ENCODE peak calls at places on chromosomes 3 and 15, in six cellular contexts. Y is effector memory CD4-positive, alpha-beta T cell; U is mucosa of descending colon; T is CD4-positive, alpha-beta memory T cell; X is aorta; J is CD8-positive, alpha-beta T cell. E is an unnamed sample. For H3K4me1 and H3K36me3, the result is how much of the 10 kb centered on the place peaks cover.

GRCh38 chr3:115072265-115073008 is 74.7 kb downstream of the ZBTB20 start:
- DNase-seq in Y (no peak), X (no peak), T (no peak), J (no peak), U (no peak), E (no peak)

GRCh38 chr3:53416530-53416929 is 69.2 kb upstream of the DCP1A start:
- DNase-seq in T (no peak), X (no peak), U (no peak), Y (no peak), J (no peak), E (no peak)

GRCh38 chr15:55823191-55823670 is 80.3 kb upstream of the PRTG start:
- DNase-seq in X (no peak), J (no peak), T (no peak), Y (no peak), U (no peak), E (no peak)

GRCh38 chr3:132382688-132383194 is 34.6 kb upstream of the DNAJC13 start:
- DNase-seq in X (no peak), T (no peak), J (no peak), U (no peak), Y (no peak), E (no peak)

GRCh38 chr15:46461416-46461815 is 826.6 kb downstream of the SQOR start:
- DNase-seq in J (no peak), U (no peak), Y (no peak), X (no peak), T (no peak), E (no peak)

GRCh38 chr3:174540536-174540935 is 318.6 kb upstream of the NAALADL2 start:
- DNase-seq in X (no peak), J (no peak), Y (no peak), U (no peak), T (no peak), E (no peak)

GRCh38 chr3:170717410-170718402 is 131.8 kb upstream of the SLC7A14 start:
- DNase-seq in T (no peak), X (peak), J (no peak), Y (no peak), U (no peak), E (no peak)

GRCh38 chr3:44555753-44556152 is 760 bp downstream of the ZKSCAN7 start:
- DNase-seq in T (no peak), J (no peak), U (no peak), X (no peak), Y (no peak), E (no peak)

GRCh38 chr15:85533949-85534543 is 153.6 kb downstream of the AKAP13 start:
- DNase-seq in T (peak), X (no peak), U (peak), J (no peak), Y (no peak), E (peak)

GRCh38 chr3:72347819-72348319 is 500.4 kb downstream of the SHQ1 start:
- DNase-seq in Y (no peak), X (peak), T (peak), U (peak), J (peak), E (peak)

GRCh38 chr3:104909721-104910120 is 457.0 kb upstream of the ALCAM start:
- DNase-seq in U (no peak), J (no peak), T (no peak), Y (no peak), X (no peak), E (no peak)

GRCh38 chr15:68877626-68878025 is 52.7 kb upstream of the SPESP1 start:
- DNase-seq in U (no peak), Y (no peak), T (no peak), J (no peak), X (no peak), E (no peak)

GRCh38 chr3:98765721-98766120 is 2.6 kb downstream of the ST3GAL6 start:
- DNase-seq in Y (no peak), U (no peak), X (no peak), J (no peak), T (no peak), E (no peak)
- H3K4me1 ChIP-seq in Y (under half), U (under half), X (under half), J (under half), T (under half), E (under half)

GRCh38 chr3:183777016-183777618 is 48.3 kb downstream of the MAP6D1 start:
- DNase-seq in U (no peak), X (no peak), T (no peak), J (no peak), Y (no peak), E (no peak)
- H3K36me3 ChIP-seq in U (under half), X (under half), T (under half), J (under half), Y (half or more), E (half or more)

GRCh38 chr15:33398555-33398954 is 87.8 kb downstream of the RYR3 start:
- DNase-seq in U (no peak), J (no peak), T (no peak), X (no peak), Y (no peak), E (no peak)

GRCh38 chr15:33400941-33401340 is 90.2 kb downstream of the RYR3 start:
- DNase-seq in X (no peak), Y (no peak), J (no peak), T (no peak), U (no peak), E (no peak)

GRCh38 chr15:33405096-33405495 is 94.3 kb downstream of the RYR3 start:
- DNase-seq in T (no peak), U (no peak), X (no peak), J (no peak), Y (no peak), E (no peak)

DNA sequence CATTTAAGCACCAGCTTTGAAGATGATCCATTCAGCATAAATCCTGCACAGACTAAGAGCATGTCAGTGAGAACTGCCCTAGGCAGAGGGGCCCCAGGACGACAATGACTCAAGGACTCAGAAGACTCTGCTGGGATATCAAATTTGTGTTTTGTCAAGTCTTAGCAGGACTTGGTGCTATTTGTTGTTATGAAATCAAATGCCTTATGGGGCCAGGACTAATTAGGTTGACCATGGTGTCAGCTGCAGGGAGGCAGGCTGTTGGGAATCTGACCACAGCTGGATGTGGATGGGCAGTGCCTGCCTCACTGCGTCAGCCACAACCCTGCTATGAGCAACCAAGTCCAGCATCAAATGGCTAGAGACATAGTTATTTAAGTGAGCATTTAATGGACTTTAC is 91.9 kb downstream of the RYR3 start:
- DNase-seq in X (no peak), Y (no peak), U (no peak), T (no peak), J (no peak), E (no peak)
- H3K4me3 ChIP-seq in X (no peak), Y (no peak), U (no peak), T (no peak), J (no peak), E (no peak)

GRCh38 chr3:112381673-112382542 is 49.0 kb downstream of the CD200 start:
- DNase-seq in J (no peak), Y (no peak), T (no peak), U (no peak), X (no peak), E (no peak)
- H3K4me1 ChIP-seq in J (under half), Y (under half), T (under half), U (under half), X (under half), E (under half)

GRCh38 chr3:10260211-10260701 is 12.0 kb downstream of the TATDN2 start:
- DNase-seq in Y (no peak), X (no peak), J (no peak), U (no peak), T (no peak), E (no peak)
- H3K36me3 ChIP-seq in Y (under half), X (under half), J (under half), U (under half), T (under half), E (under half)

GRCh38 chr3:183178512-183178832 is 15.9 kb upstream of the LAMP3 start:
- DNase-seq in Y (no peak), X (no peak), T (no peak), J (no peak), U (no peak), E (no peak)
- H3K4me3 ChIP-seq in Y (peak), X (peak), T (no peak), J (peak), U (no peak), E (peak)

GRCh38 chr3:37054370-37054769 is 61.1 kb downstream of the MLH1 start:
- DNase-seq in U (no peak), J (no peak), T (no peak), X (no peak), Y (no peak), E (no peak)

GRCh38 chr3:37053753-37054152 is 60.4 kb downstream of the MLH1 start:
- DNase-seq in Y (no peak), X (no peak), U (no peak), J (no peak), T (no peak), E (no peak)

GRCh38 chr3:37052860-37053259 is 59.5 kb downstream of the MLH1 start:
- DNase-seq in U (no peak), X (no peak), T (no peak), J (no peak), Y (no peak), E (no peak)

GRCh38 chr3:37053337-37053736 is 60.0 kb downstream of the MLH1 start:
- DNase-seq in X (no peak), T (no peak), U (no peak), J (no peak), Y (no peak), E (no peak)

GRCh38 chr3:37050242-37050641 is 56.9 kb downstream of the MLH1 start:
- DNase-seq in X (no peak), T (no peak), Y (no peak), U (peak), J (no peak), E (no peak)
- H3K4me1 ChIP-seq in X (under half), T (under half), Y (under half), U (under half), J (under half), E (under half)

DNA sequence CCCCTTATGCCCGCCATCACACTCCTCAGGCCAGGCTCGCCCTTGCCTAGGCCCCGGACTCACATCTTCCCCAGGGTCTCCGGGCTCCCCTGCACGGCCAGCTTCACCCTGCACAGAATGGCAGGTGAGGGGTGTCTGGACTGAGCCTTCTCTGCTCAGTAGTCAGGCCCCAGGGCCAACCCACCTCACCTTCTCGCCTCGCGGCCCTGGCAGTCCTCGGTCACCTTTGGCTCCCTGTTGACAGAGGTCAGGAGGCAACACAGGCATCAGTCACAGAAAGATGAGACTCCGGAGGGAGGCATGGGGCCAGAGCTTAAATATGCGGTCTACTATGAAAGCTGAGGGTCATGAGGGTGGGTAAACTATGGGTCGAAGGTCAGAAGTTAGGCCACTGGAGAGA is 8.4 kb upstream of the UCN2 start:
- DNase-seq in T (no peak), U (no peak), J (no peak), X (no peak), Y (no peak), E (no peak)
- H3K36me3 ChIP-seq in T (under half), U (under half), J (under half), X (under half), Y (under half), E (under half)

GRCh38 chr3:50205719-50206276 is 727 bp downstream of the SLC38A3 start:
- DNase-seq in Y (no peak), X (no peak), U (peak), T (no peak), J (no peak), E (no peak)

GRCh38 chr3:50203113-50203852 is 1.8 kb upstream of the SLC38A3 start:
- DNase-seq in T (no peak), X (no peak), U (no peak), Y (no peak), J (no peak), E (no peak)

GRCh38 chr3:50202353-50203112 is 2.5 kb upstream of the SLC38A3 start:
- DNase-seq in J (no peak), U (no peak), T (no peak), X (no peak), Y (no peak), E (no peak)

GRCh38 chr3:50204804-50205718 is at the start of gene SLC38A3:
- DNase-seq in X (no peak), Y (no peak), J (no peak), T (no peak), U (no peak), E (peak)

DNA sequence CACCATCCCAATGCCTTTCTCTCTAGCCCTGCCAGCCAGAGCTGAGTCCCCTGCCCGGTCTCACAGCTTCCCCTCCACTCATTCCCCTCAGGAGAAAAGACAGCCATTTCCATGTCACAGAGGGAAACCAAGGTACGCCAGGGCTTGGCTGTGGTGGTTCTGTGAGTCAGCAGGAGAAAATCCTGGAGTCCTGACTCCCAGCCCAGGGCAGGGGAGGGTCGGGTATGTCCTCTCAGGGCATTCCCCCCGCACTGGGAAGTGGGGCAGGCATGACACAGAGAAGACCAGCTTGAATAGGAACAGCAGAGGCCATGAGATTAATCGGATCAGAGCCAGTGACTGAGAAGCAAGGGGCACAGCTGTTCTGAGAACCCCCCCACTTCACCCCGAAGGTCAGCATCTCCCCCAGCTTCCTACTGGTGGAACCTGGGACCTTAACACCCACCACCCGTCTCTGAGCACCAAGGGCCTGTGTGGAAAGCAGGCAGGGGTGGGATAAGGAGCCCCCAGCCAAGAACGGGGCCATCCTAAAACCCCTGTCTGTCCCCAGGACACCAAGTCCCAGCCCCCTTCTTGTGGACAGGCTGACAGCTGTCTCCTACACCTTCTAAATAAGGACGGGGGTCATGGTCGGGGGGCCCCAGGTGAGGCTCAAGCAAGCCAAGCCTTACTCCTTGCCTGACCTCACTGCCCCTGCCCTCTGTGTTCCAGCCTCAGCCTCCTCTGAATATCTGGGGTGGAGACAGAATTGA is 843 bp upstream of the SLC38A3 start:
- DNase-seq in T (no peak), J (no peak), U (no peak), X (no peak), Y (no peak), E (no peak)
- H3K4me3 ChIP-seq in T (no peak), J (no peak), U (no peak), X (no peak), Y (no peak), E (no peak)

GRCh38 chr3:177146646-177147045 is 50.6 kb downstream of the TBL1XR1 start:
- DNase-seq in X (no peak), U (no peak), J (no peak), Y (no peak), T (no peak), E (no peak)
- H3K4me1 ChIP-seq in X (under half), U (under half), J (half or more), Y (under half), T (half or more), E (under half)

E was measured in naive thymus-derived CD4-positive, alpha-beta T cell.